ENCODE peak calls at places on chromosomes 6 and 20, in eight cellular contexts. One of them, this sample, is unnamed.

GRCh38 chr6:4883298-4883697 is 107.1 kb downstream of the CDYL start:
- DNase-seq in HFF-Myc: no peak
- DNase-seq in fibroblast of lung: no peak
- DNase-seq in Calu3: no peak
- DNase-seq in tibial artery: no peak
- DNase-seq in foreskin fibroblast: no peak
- DNase-seq in BJ: no peak
- DNase-seq in AG04450: no peak
- DNase-seq in this sample: no peak

GRCh38 chr20:6053776-6054688 is at the start of gene LRRN4:
- DNase-seq in AG04450: no peak
- DNase-seq in fibroblast of lung: no peak
- DNase-seq in Calu3: peak
- DNase-seq in tibial artery: no peak
- DNase-seq in HFF-Myc: peak
- DNase-seq in BJ: no peak
- DNase-seq in foreskin fibroblast: no peak
- DNase-seq in this sample: no peak

GRCh38 chr6:166774292-166774691 is 147.2 kb upstream of the RPS6KA2 start:
- DNase-seq in tibial artery: no peak
- DNase-seq in BJ: no peak
- DNase-seq in AG04450: no peak
- DNase-seq in foreskin fibroblast: no peak
- DNase-seq in Calu3: no peak
- DNase-seq in fibroblast of lung: no peak
- DNase-seq in HFF-Myc: no peak
- DNase-seq in this sample: no peak

GRCh38 chr6:68651018-68651985 is 16.2 kb downstream of the ADGRB3 start:
- DNase-seq in BJ: no peak
- DNase-seq in foreskin fibroblast: peak
- DNase-seq in fibroblast of lung: peak
- DNase-seq in HFF-Myc: no peak
- DNase-seq in tibial artery: no peak
- DNase-seq in AG04450: no peak
- DNase-seq in Calu3: no peak
- DNase-seq in this sample: no peak

GRCh38 chr6:163195721-163196691 is 218.5 kb upstream of the QKI start:
- DNase-seq in BJ: no peak
- DNase-seq in fibroblast of lung: no peak
- DNase-seq in AG04450: no peak
- DNase-seq in foreskin fibroblast: no peak
- DNase-seq in HFF-Myc: no peak
- DNase-seq in Calu3: no peak
- DNase-seq in tibial artery: no peak
- DNase-seq in this sample: no peak

GRCh38 chr20:15597306-15597705 is 975.9 kb downstream of the KIF16B start:
- DNase-seq in HFF-Myc: no peak
- DNase-seq in AG04450: no peak
- DNase-seq in tibial artery: no peak
- DNase-seq in Calu3: no peak
- DNase-seq in fibroblast of lung: no peak
- DNase-seq in BJ: no peak
- DNase-seq in foreskin fibroblast: no peak
- DNase-seq in this sample: no peak

GRCh38 chr20:25863536-25864325 is 167.1 kb upstream of the ZNF337 start:
- DNase-seq in fibroblast of lung: peak
- DNase-seq in tibial artery: no peak
- DNase-seq in HFF-Myc: no peak
- DNase-seq in Calu3: no peak
- DNase-seq in foreskin fibroblast: no peak
- DNase-seq in AG04450: no peak
- DNase-seq in BJ: no peak
- DNase-seq in this sample: no peak

GRCh38 chr6:167208819-167209576 is 51.2 kb upstream of the GPR31 start:
- DNase-seq in AG04450: no peak
- DNase-seq in HFF-Myc: no peak
- DNase-seq in fibroblast of lung: no peak
- DNase-seq in BJ: no peak
- DNase-seq in foreskin fibroblast: no peak
- DNase-seq in Calu3: no peak
- DNase-seq in tibial artery: no peak
- DNase-seq in this sample: no peak

GRCh38 chr6:167679791-167680604 is 146.7 kb upstream of the AFDN start:
- DNase-seq in AG04450: no peak
- DNase-seq in foreskin fibroblast: no peak
- DNase-seq in tibial artery: peak
- DNase-seq in fibroblast of lung: no peak
- DNase-seq in HFF-Myc: no peak
- DNase-seq in Calu3: no peak
- DNase-seq in BJ: no peak
- DNase-seq in this sample: no peak

GRCh38 chr6:130453230-130453629 is 87.4 kb downstream of the TMEM200A start:
- DNase-seq in foreskin fibroblast: no peak
- DNase-seq in AG04450: no peak
- DNase-seq in BJ: no peak
- DNase-seq in Calu3: no peak
- DNase-seq in fibroblast of lung: no peak
- DNase-seq in HFF-Myc: no peak
- DNase-seq in tibial artery: no peak
- DNase-seq in this sample: no peak

GRCh38 chr6:150894935-150895686 is 29.6 kb downstream of the MTHFD1L start:
- DNase-seq in fibroblast of lung: peak
- DNase-seq in tibial artery: no peak
- DNase-seq in Calu3: peak
- DNase-seq in BJ: no peak
- DNase-seq in HFF-Myc: peak
- DNase-seq in foreskin fibroblast: peak
- DNase-seq in AG04450: no peak
- DNase-seq in this sample: peak

GRCh38 chr6:53168516-53169257 is 20.0 kb upstream of the GCM1 start:
- DNase-seq in AG04450: no peak
- DNase-seq in HFF-Myc: no peak
- DNase-seq in Calu3: no peak
- DNase-seq in fibroblast of lung: no peak
- DNase-seq in foreskin fibroblast: peak
- DNase-seq in BJ: no peak
- DNase-seq in tibial artery: no peak
- DNase-seq in this sample: no peak

GRCh38 chr6:1063671-1064355 is 248.1 kb upstream of the FOXQ1 start:
- DNase-seq in Calu3: peak
- DNase-seq in AG04450: no peak
- DNase-seq in HFF-Myc: peak
- DNase-seq in BJ: peak
- DNase-seq in fibroblast of lung: no peak
- DNase-seq in tibial artery: no peak
- DNase-seq in foreskin fibroblast: peak
- DNase-seq in this sample: no peak

GRCh38 chr20:5933802-5934436 is 16.4 kb downstream of the TRMT6 start:
- DNase-seq in HFF-Myc: no peak
- DNase-seq in BJ: no peak
- DNase-seq in AG04450: no peak
- DNase-seq in tibial artery: no peak
- DNase-seq in Calu3: peak
- DNase-seq in foreskin fibroblast: no peak
- DNase-seq in fibroblast of lung: peak
- DNase-seq in this sample: peak

GRCh38 chr6:27280064-27280539 is 32.0 kb downstream of the POM121L2 start:
- DNase-seq in Calu3: peak
- DNase-seq in BJ: no peak
- DNase-seq in tibial artery: no peak
- DNase-seq in foreskin fibroblast: peak
- DNase-seq in AG04450: peak
- DNase-seq in HFF-Myc: no peak
- DNase-seq in fibroblast of lung: peak
- DNase-seq in this sample: peak

GRCh38 chr6:53347921-53348435 is 772 bp downstream of the ELOVL5 start:
- DNase-seq in HFF-Myc: no peak
- DNase-seq in foreskin fibroblast: peak
- DNase-seq in Calu3: peak
- DNase-seq in BJ: no peak
- DNase-seq in tibial artery: peak
- DNase-seq in AG04450: no peak
- DNase-seq in fibroblast of lung: peak
- DNase-seq in this sample: peak

GRCh38 chr6:112618796-112619195 is 271.7 kb downstream of the RFPL4B start:
- DNase-seq in AG04450: no peak
- DNase-seq in fibroblast of lung: peak
- DNase-seq in foreskin fibroblast: no peak
- DNase-seq in HFF-Myc: no peak
- DNase-seq in Calu3: peak
- DNase-seq in tibial artery: no peak
- DNase-seq in BJ: no peak
- DNase-seq in this sample: no peak

DNA sequence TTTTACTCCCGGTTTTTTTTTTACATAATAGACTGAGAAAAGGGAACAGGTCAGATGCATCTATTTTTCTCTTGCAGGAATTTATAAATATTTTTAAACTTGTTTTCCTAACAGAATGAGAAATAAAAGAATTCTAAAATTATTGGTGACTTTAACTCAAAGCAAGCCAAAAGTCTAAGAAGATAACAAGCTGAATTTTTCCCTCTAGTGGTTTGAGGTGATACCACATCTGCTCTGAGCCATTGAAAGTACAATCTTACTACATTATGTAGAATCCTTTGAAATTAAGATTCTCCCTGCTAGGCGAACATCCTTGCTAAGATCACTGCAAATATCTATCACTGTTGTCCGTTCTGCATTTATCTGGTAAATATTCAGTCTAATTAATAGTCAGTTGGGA is 10.7 kb upstream of the STMND1 start:
- DNase-seq in fibroblast of lung: peak
- DNase-seq in Calu3: no peak
- DNase-seq in AG04450: no peak
- DNase-seq in foreskin fibroblast: no peak
- DNase-seq in tibial artery: no peak
- DNase-seq in BJ: no peak
- DNase-seq in HFF-Myc: no peak
- DNase-seq in this sample: no peak
- TF ChIP-seq CTCF in fibroblast of lung: peak
- TF ChIP-seq CTCF in Calu3: no peak
- TF ChIP-seq CTCF in AG04450: peak
- TF ChIP-seq CTCF in foreskin fibroblast: peak
- TF ChIP-seq CTCF in tibial artery: peak
- TF ChIP-seq CTCF in BJ: peak
- TF ChIP-seq CTCF in HFF-Myc: peak
- TF ChIP-seq CTCF in this sample: no peak

GRCh38 chr6:41694815-41695536 is 40.4 kb downstream of the TFEB start:
- DNase-seq in fibroblast of lung: no peak
- DNase-seq in foreskin fibroblast: peak
- DNase-seq in tibial artery: no peak
- DNase-seq in BJ: no peak
- DNase-seq in Calu3: no peak
- DNase-seq in HFF-Myc: no peak
- DNase-seq in AG04450: no peak
- DNase-seq in this sample: no peak
- TF ChIP-seq CTCF in fibroblast of lung: no peak
- TF ChIP-seq CTCF in foreskin fibroblast: no peak
- TF ChIP-seq CTCF in tibial artery: no peak
- TF ChIP-seq CTCF in BJ: no peak
- TF ChIP-seq CTCF in Calu3: no peak
- TF ChIP-seq CTCF in HFF-Myc: no peak
- TF ChIP-seq CTCF in AG04450: peak
- TF ChIP-seq CTCF in this sample: no peak

DNA sequence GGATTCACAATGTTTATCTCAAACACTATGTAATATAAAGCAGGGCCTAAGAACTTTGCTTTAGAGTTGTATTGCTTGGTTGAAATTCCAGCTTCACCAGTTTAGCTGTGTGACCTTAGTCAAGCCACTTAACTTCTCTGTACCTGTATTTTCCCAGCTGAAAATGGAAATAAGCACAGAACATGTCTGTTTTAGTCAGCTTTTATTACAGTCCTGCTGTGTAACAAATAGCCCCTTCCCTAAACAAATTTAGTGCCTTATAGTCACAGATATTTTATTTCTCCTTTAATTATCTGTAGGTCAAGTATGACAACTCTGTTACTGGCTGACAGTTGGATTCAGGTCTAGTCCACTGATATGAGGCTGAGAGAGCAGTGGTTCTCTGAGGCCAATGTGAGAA is 56.0 kb upstream of the JAG1 start:
- DNase-seq in Calu3: no peak
- DNase-seq in tibial artery: no peak
- DNase-seq in BJ: no peak
- DNase-seq in AG04450: no peak
- DNase-seq in fibroblast of lung: no peak
- DNase-seq in HFF-Myc: no peak
- DNase-seq in foreskin fibroblast: no peak
- DNase-seq in this sample: no peak
- TF ChIP-seq CTCF in Calu3: no peak
- TF ChIP-seq CTCF in tibial artery: no peak
- TF ChIP-seq CTCF in BJ: no peak
- TF ChIP-seq CTCF in AG04450: no peak
- TF ChIP-seq CTCF in fibroblast of lung: no peak
- TF ChIP-seq CTCF in HFF-Myc: no peak
- TF ChIP-seq CTCF in foreskin fibroblast: no peak
- TF ChIP-seq CTCF in this sample: no peak

GRCh38 chr6:137547186-137547585 is 53.0 kb upstream of the OLIG3 start:
- DNase-seq in AG04450: no peak
- DNase-seq in Calu3: no peak
- DNase-seq in HFF-Myc: no peak
- DNase-seq in foreskin fibroblast: no peak
- DNase-seq in tibial artery: no peak
- DNase-seq in BJ: no peak
- DNase-seq in fibroblast of lung: no peak
- DNase-seq in this sample: no peak
- TF ChIP-seq CTCF in AG04450: no peak
- TF ChIP-seq CTCF in Calu3: no peak
- TF ChIP-seq CTCF in HFF-Myc: no peak
- TF ChIP-seq CTCF in foreskin fibroblast: no peak
- TF ChIP-seq CTCF in tibial artery: no peak
- TF ChIP-seq CTCF in BJ: no peak
- TF ChIP-seq CTCF in fibroblast of lung: no peak
- TF ChIP-seq CTCF in this sample: no peak

GRCh38 chr6:14584450-14584849 is 466.9 kb downstream of the CD83 start:
- DNase-seq in tibial artery: no peak
- DNase-seq in foreskin fibroblast: no peak
- DNase-seq in fibroblast of lung: peak
- DNase-seq in Calu3: no peak
- DNase-seq in HFF-Myc: no peak
- DNase-seq in BJ: no peak
- DNase-seq in AG04450: no peak
- DNase-seq in this sample: no peak
- TF ChIP-seq CTCF in tibial artery: no peak
- TF ChIP-seq CTCF in foreskin fibroblast: no peak
- TF ChIP-seq CTCF in fibroblast of lung: peak
- TF ChIP-seq CTCF in Calu3: no peak
- TF ChIP-seq CTCF in HFF-Myc: no peak
- TF ChIP-seq CTCF in BJ: peak
- TF ChIP-seq CTCF in AG04450: peak
- TF ChIP-seq CTCF in this sample: no peak